ENCODE peak calls at places on chromosomes 6 and 20, in eight cellular contexts. One of them, this sample, is unnamed.

GRCh38 chr6:68976260-68976659 is 341.2 kb downstream of the ADGRB3 start:
- DNase-seq in PC-9: no peak
- DNase-seq in astrocyte of the cerebellum: no peak
- DNase-seq in epithelial cell of esophagus: no peak
- DNase-seq in lower leg skin: no peak
- DNase-seq in choroid plexus epithelial cell: no peak
- DNase-seq in fibroblast of villous mesenchyme: no peak
- DNase-seq in GM12878: no peak
- DNase-seq in this sample: no peak

GRCh38 chr6:111462770-111463391 is 20.1 kb downstream of the REV3L start:
- DNase-seq in PC-9: no peak
- DNase-seq in astrocyte of the cerebellum: no peak
- DNase-seq in epithelial cell of esophagus: peak; percentile 71
- DNase-seq in lower leg skin: no peak
- DNase-seq in choroid plexus epithelial cell: peak; percentile 82
- DNase-seq in fibroblast of villous mesenchyme: peak; percentile 87
- DNase-seq in GM12878: no peak
- DNase-seq in this sample: no peak

GRCh38 chr6:144283781-144284473 is 1.2 kb upstream of the UTRN start:
- DNase-seq in PC-9: no peak
- DNase-seq in astrocyte of the cerebellum: no peak
- DNase-seq in epithelial cell of esophagus: peak; percentile 14
- DNase-seq in lower leg skin: no peak
- DNase-seq in choroid plexus epithelial cell: peak; percentile 62
- DNase-seq in fibroblast of villous mesenchyme: peak; percentile 45
- DNase-seq in GM12878: no peak
- DNase-seq in this sample: no peak

GRCh38 chr20:25278636-25279361 is 30.9 kb downstream of the PYGB start:
- DNase-seq in PC-9: no peak
- DNase-seq in astrocyte of the cerebellum: no peak
- DNase-seq in epithelial cell of esophagus: no peak
- DNase-seq in lower leg skin: no peak
- DNase-seq in choroid plexus epithelial cell: no peak
- DNase-seq in fibroblast of villous mesenchyme: no peak
- DNase-seq in GM12878: no peak
- DNase-seq in this sample: peak; percentile 12

GRCh38 chr20:39849664-39850063 is 839.4 kb downstream of the MAFB start:
- DNase-seq in PC-9: no peak
- DNase-seq in astrocyte of the cerebellum: peak; percentile 81
- DNase-seq in epithelial cell of esophagus: peak; percentile 90
- DNase-seq in lower leg skin: peak; percentile 70
- DNase-seq in choroid plexus epithelial cell: peak; percentile 94
- DNase-seq in fibroblast of villous mesenchyme: peak; percentile 80
- DNase-seq in GM12878: no peak
- DNase-seq in this sample: no peak

GRCh38 chr6:31769684-31770371 is 7.3 kb downstream of the VWA7 start:
- DNase-seq in PC-9: peak; percentile 83
- DNase-seq in astrocyte of the cerebellum: no peak
- DNase-seq in epithelial cell of esophagus: peak; percentile 83
- DNase-seq in lower leg skin: peak; percentile 45
- DNase-seq in choroid plexus epithelial cell: peak; percentile 68
- DNase-seq in fibroblast of villous mesenchyme: peak; percentile 64
- DNase-seq in GM12878: peak; percentile 36
- DNase-seq in this sample: peak; percentile 76

GRCh38 chr6:108945686-108946158 is 97.5 kb downstream of the ARMC2 start:
- DNase-seq in PC-9: no peak
- DNase-seq in astrocyte of the cerebellum: peak; percentile 92
- DNase-seq in epithelial cell of esophagus: no peak
- DNase-seq in lower leg skin: peak; percentile 48
- DNase-seq in choroid plexus epithelial cell: peak; percentile 82
- DNase-seq in fibroblast of villous mesenchyme: peak; percentile 66
- DNase-seq in GM12878: no peak
- DNase-seq in this sample: no peak

GRCh38 chr6:136090929-136091328 is 159.2 kb downstream of the MTFR2 start:
- DNase-seq in PC-9: no peak
- DNase-seq in astrocyte of the cerebellum: no peak
- DNase-seq in epithelial cell of esophagus: no peak
- DNase-seq in lower leg skin: no peak
- DNase-seq in choroid plexus epithelial cell: no peak
- DNase-seq in fibroblast of villous mesenchyme: peak; percentile 30
- DNase-seq in GM12878: no peak
- DNase-seq in this sample: no peak

GRCh38 chr6:156585859-156586258 is 191.3 kb upstream of the ARID1B start:
- DNase-seq in PC-9: no peak
- DNase-seq in astrocyte of the cerebellum: no peak
- DNase-seq in epithelial cell of esophagus: no peak
- DNase-seq in lower leg skin: no peak
- DNase-seq in choroid plexus epithelial cell: peak; percentile 15
- DNase-seq in fibroblast of villous mesenchyme: no peak
- DNase-seq in GM12878: no peak
- DNase-seq in this sample: no peak

GRCh38 chr6:166997768-166998255 is 1.4 kb upstream of the CEP43 start:
- DNase-seq in PC-9: peak; percentile 49
- DNase-seq in astrocyte of the cerebellum: peak; percentile 52
- DNase-seq in epithelial cell of esophagus: peak; percentile 92
- DNase-seq in lower leg skin: peak; percentile 53
- DNase-seq in choroid plexus epithelial cell: peak; percentile 84
- DNase-seq in fibroblast of villous mesenchyme: peak; percentile 76
- DNase-seq in GM12878: peak; percentile 27
- DNase-seq in this sample: peak; percentile 42

GRCh38 chr6:151393410-151393809 is 2.1 kb upstream of the ZBTB2 start:
- DNase-seq in PC-9: no peak
- DNase-seq in astrocyte of the cerebellum: no peak
- DNase-seq in epithelial cell of esophagus: no peak
- DNase-seq in lower leg skin: no peak
- DNase-seq in choroid plexus epithelial cell: no peak
- DNase-seq in fibroblast of villous mesenchyme: no peak
- DNase-seq in GM12878: no peak
- DNase-seq in this sample: no peak

GRCh38 chr6:143337201-143337949 is 113.1 kb downstream of the ADAT2 start:
- DNase-seq in PC-9: peak; percentile 26
- DNase-seq in astrocyte of the cerebellum: no peak
- DNase-seq in epithelial cell of esophagus: peak; percentile 49
- DNase-seq in lower leg skin: peak; percentile 46
- DNase-seq in choroid plexus epithelial cell: peak; percentile 16
- DNase-seq in fibroblast of villous mesenchyme: peak; percentile 10
- DNase-seq in GM12878: no peak
- DNase-seq in this sample: peak; percentile 32

GRCh38 chr6:19664878-19665715 is 172.1 kb upstream of the ID4 start:
- DNase-seq in PC-9: no peak
- DNase-seq in astrocyte of the cerebellum: peak; percentile 56
- DNase-seq in epithelial cell of esophagus: no peak
- DNase-seq in lower leg skin: no peak
- DNase-seq in choroid plexus epithelial cell: no peak
- DNase-seq in fibroblast of villous mesenchyme: no peak
- DNase-seq in GM12878: no peak
- DNase-seq in this sample: no peak

GRCh38 chr6:121791396-121792315 is 356.2 kb downstream of the GJA1 start:
- DNase-seq in PC-9: no peak
- DNase-seq in astrocyte of the cerebellum: no peak
- DNase-seq in epithelial cell of esophagus: no peak
- DNase-seq in lower leg skin: no peak
- DNase-seq in choroid plexus epithelial cell: peak; percentile 46
- DNase-seq in fibroblast of villous mesenchyme: peak; percentile 31
- DNase-seq in GM12878: no peak
- DNase-seq in this sample: no peak

GRCh38 chr20:35561268-35561667 is 19.4 kb downstream of the ERGIC3 start:
- DNase-seq in PC-9: peak; percentile 61
- DNase-seq in astrocyte of the cerebellum: no peak
- DNase-seq in epithelial cell of esophagus: peak; percentile 33
- DNase-seq in lower leg skin: no peak
- DNase-seq in choroid plexus epithelial cell: peak; percentile 64
- DNase-seq in fibroblast of villous mesenchyme: peak; percentile 31
- DNase-seq in GM12878: no peak
- DNase-seq in this sample: no peak
- TF ChIP-seq CTCF in PC-9: peak; percentile 61
- TF ChIP-seq CTCF in astrocyte of the cerebellum: peak; percentile 48
- TF ChIP-seq CTCF in epithelial cell of esophagus: peak; percentile 38
- TF ChIP-seq CTCF in lower leg skin: no peak
- TF ChIP-seq CTCF in choroid plexus epithelial cell: peak; percentile 44
- TF ChIP-seq CTCF in fibroblast of villous mesenchyme: peak; percentile 35
- TF ChIP-seq CTCF in GM12878: peak; percentile 33
- TF ChIP-seq CTCF in this sample: no peak

DNA sequence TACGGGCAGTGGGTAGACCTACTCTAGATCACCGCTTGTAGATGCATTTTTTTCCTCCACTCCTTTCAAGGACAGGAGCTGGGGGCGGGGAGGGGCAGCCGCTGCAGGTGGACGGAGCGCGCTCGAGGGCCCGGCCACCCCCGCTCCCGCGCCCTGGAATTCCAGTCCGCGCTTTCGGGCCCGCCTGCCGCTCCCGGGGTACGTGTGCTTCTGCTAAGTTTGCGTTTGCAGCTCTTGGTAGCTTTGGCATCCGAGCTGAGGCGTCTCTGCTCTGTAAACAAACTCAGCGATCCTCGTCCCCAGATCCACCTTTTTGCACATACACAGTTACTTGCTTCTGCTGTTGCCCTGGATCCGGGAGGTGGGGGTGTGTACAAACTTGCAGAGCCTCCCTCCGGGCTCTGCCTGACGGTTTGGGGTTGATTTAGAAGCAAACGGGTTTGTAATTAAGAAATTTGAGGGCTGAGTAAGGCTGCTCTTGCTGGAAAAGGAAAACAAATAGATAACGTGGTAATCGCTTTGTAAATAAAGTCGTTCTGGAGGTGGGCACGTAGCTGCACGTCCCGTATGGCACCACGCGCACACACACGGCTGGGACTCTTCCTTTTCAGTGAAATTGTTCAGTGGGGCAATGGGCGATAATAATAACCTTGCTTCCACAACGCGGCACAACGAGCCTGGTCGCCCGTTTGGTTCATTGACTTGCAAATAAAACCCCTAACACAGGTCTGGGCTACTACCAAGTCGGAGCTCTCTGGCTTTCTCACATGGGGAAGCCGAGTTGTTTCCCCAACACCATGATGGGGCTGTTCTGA is 998 bp upstream of the CITED2 start:
- DNase-seq in PC-9: peak; percentile 85
- DNase-seq in astrocyte of the cerebellum: peak; percentile 97
- DNase-seq in epithelial cell of esophagus: peak; percentile 97
- DNase-seq in lower leg skin: peak; percentile 95
- DNase-seq in choroid plexus epithelial cell: peak; percentile 99
- DNase-seq in fibroblast of villous mesenchyme: peak; percentile 99
- DNase-seq in GM12878: peak; percentile 65
- DNase-seq in this sample: peak; percentile 81
- TF ChIP-seq CTCF in PC-9: no peak
- TF ChIP-seq CTCF in astrocyte of the cerebellum: peak; percentile 14
- TF ChIP-seq CTCF in epithelial cell of esophagus: peak; percentile 26
- TF ChIP-seq CTCF in lower leg skin: no peak
- TF ChIP-seq CTCF in choroid plexus epithelial cell: no peak
- TF ChIP-seq CTCF in fibroblast of villous mesenchyme: peak; percentile 13
- TF ChIP-seq CTCF in GM12878: no peak
- TF ChIP-seq CTCF in this sample: no peak

DNA sequence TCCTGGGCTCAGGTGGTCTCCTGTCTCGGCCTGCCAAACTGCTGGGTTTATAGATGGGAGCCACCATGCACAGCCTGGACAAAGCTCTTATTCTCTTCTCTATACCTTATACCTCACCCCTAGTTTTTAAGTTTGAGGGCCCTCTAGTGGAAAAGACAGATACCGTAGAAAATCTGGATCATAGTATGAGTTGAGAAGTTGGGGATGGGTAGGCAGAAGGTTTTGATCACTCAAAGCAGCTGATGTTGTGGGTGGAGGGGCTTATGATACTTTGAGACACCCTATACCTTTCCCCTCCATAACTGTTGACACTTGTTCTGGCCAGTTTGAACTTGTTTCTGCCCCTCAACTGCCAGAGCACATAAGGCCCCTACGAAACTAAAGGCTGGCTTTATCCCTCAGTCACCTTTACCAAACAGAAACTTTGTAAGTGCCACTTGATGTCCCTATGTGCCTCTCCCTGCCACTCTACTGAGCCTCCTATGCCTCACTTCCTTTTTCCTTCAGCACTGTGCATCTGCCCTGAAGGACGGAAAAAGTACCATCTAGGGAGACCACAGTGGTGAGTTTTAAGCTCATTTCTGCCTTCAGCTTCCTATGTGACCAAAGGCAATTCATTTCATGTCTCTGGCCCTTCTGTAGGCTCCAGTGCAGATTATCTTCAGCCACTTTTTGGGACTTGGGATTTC is 28.6 kb downstream of the RALY start:
- DNase-seq in PC-9: no peak
- DNase-seq in astrocyte of the cerebellum: no peak
- DNase-seq in epithelial cell of esophagus: peak; percentile 33
- DNase-seq in lower leg skin: no peak
- DNase-seq in choroid plexus epithelial cell: peak; percentile 46
- DNase-seq in fibroblast of villous mesenchyme: peak; percentile 29
- DNase-seq in GM12878: peak; percentile 63
- DNase-seq in this sample: no peak
- TF ChIP-seq CTCF in PC-9: peak; percentile 66
- TF ChIP-seq CTCF in astrocyte of the cerebellum: peak; percentile 41
- TF ChIP-seq CTCF in epithelial cell of esophagus: peak; percentile 20
- TF ChIP-seq CTCF in lower leg skin: no peak
- TF ChIP-seq CTCF in choroid plexus epithelial cell: peak; percentile 59
- TF ChIP-seq CTCF in fibroblast of villous mesenchyme: peak; percentile 53
- TF ChIP-seq CTCF in GM12878: peak; percentile 44
- TF ChIP-seq CTCF in this sample: no peak

GRCh38 chr6:11093065-11093590 is 506 bp upstream of the SMIM13 start:
- DNase-seq in PC-9: no peak
- DNase-seq in astrocyte of the cerebellum: no peak
- DNase-seq in epithelial cell of esophagus: no peak
- DNase-seq in lower leg skin: no peak
- DNase-seq in choroid plexus epithelial cell: peak; percentile 56
- DNase-seq in fibroblast of villous mesenchyme: no peak
- DNase-seq in GM12878: no peak
- DNase-seq in this sample: no peak

GRCh38 chr6:11092654-11093053 is 980 bp upstream of the SMIM13 start:
- DNase-seq in PC-9: no peak
- DNase-seq in astrocyte of the cerebellum: no peak
- DNase-seq in epithelial cell of esophagus: no peak
- DNase-seq in lower leg skin: no peak
- DNase-seq in choroid plexus epithelial cell: no peak
- DNase-seq in fibroblast of villous mesenchyme: no peak
- DNase-seq in GM12878: no peak
- DNase-seq in this sample: no peak

GRCh38 chr6:11096109-11096508 is 2.5 kb downstream of the SMIM13 start:
- DNase-seq in PC-9: peak; percentile 57
- DNase-seq in astrocyte of the cerebellum: peak; percentile 36
- DNase-seq in epithelial cell of esophagus: peak; percentile 89
- DNase-seq in lower leg skin: no peak
- DNase-seq in choroid plexus epithelial cell: peak; percentile 93
- DNase-seq in fibroblast of villous mesenchyme: peak; percentile 67
- DNase-seq in GM12878: no peak
- DNase-seq in this sample: no peak

GRCh38 chr6:11093591-11094410 is at the start of gene SMIM13:
- DNase-seq in PC-9: peak; percentile 96
- DNase-seq in astrocyte of the cerebellum: peak; percentile 96
- DNase-seq in epithelial cell of esophagus: peak; percentile 98
- DNase-seq in lower leg skin: peak; percentile 98
- DNase-seq in choroid plexus epithelial cell: peak; percentile 99
- DNase-seq in fibroblast of villous mesenchyme: peak; percentile 98
- DNase-seq in GM12878: peak; percentile 89
- DNase-seq in this sample: peak; percentile 90

DNA sequence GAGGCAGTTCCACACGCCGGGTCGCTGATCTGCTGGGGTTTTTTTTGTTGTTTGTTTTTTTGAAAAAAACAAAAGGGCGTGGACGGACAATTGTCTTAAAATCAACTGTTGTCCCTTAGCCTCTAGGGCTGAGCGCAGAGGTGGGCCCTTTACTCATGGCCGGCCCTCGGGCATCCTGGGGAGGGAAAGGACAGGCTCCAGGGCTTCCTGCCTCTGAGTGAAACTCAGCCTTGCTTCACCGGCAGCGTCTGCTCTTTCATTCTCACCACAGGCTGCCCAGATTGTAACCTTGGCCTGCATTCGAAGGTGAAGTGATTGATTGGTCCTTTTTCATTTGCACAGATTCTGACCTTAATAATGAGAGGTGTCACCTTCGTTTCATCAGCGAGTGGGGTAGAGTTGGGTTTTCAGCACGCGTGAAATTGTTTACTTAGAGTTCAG is 797 bp downstream of the SMIM13 start:
- DNase-seq in PC-9: peak; percentile 40
- DNase-seq in astrocyte of the cerebellum: no peak
- DNase-seq in epithelial cell of esophagus: peak; percentile 63
- DNase-seq in lower leg skin: no peak
- DNase-seq in choroid plexus epithelial cell: peak; percentile 60
- DNase-seq in fibroblast of villous mesenchyme: peak; percentile 56
- DNase-seq in GM12878: no peak
- DNase-seq in this sample: no peak
- TF ChIP-seq CTCF in PC-9: no peak
- TF ChIP-seq CTCF in astrocyte of the cerebellum: no peak
- TF ChIP-seq CTCF in epithelial cell of esophagus: no peak
- TF ChIP-seq CTCF in lower leg skin: no peak
- TF ChIP-seq CTCF in choroid plexus epithelial cell: no peak
- TF ChIP-seq CTCF in fibroblast of villous mesenchyme: no peak
- TF ChIP-seq CTCF in GM12878: no peak
- TF ChIP-seq CTCF in this sample: no peak